ENCODE peak calls at places on chromosomes 13 and 19, in seven cellular contexts. One of them, this sample, is unnamed. For H3K9me2, the result is how much of the 10 kb centered on the place peaks cover.

GRCh38 chr13:75250526-75251183 is 231.3 kb downstream of the TBC1D4 start:
- DNase-seq in PC-3: no peak
- DNase-seq in MM.1S: no peak
- DNase-seq in OCI-LY7: no peak
- DNase-seq in HCT116: no peak
- DNase-seq in GM23338: no peak
- DNase-seq in SK-N-SH: no peak
- DNase-seq in this sample: peak

GRCh38 chr13:99154064-99154463 is 46.6 kb upstream of the UBAC2 start:
- DNase-seq in PC-3: no peak
- DNase-seq in MM.1S: no peak
- DNase-seq in OCI-LY7: no peak
- DNase-seq in HCT116: no peak
- DNase-seq in GM23338: no peak
- DNase-seq in SK-N-SH: no peak
- DNase-seq in this sample: no peak

GRCh38 chr13:112448621-112449544 is 72.7 kb downstream of the SPACA7 start:
- DNase-seq in PC-3: no peak
- DNase-seq in MM.1S: no peak
- DNase-seq in OCI-LY7: no peak
- DNase-seq in HCT116: no peak
- DNase-seq in GM23338: no peak
- DNase-seq in SK-N-SH: peak
- DNase-seq in this sample: no peak

GRCh38 chr19:44807652-44808462 is 1.0 kb upstream of the BCAM start:
- DNase-seq in PC-3: peak
- DNase-seq in MM.1S: no peak
- DNase-seq in OCI-LY7: peak
- DNase-seq in HCT116: peak
- DNase-seq in GM23338: peak
- DNase-seq in SK-N-SH: peak
- DNase-seq in this sample: peak

GRCh38 chr13:110525328-110526319 is 35.9 kb downstream of the RAB20 start:
- DNase-seq in PC-3: no peak
- DNase-seq in MM.1S: peak
- DNase-seq in OCI-LY7: peak
- DNase-seq in HCT116: no peak
- DNase-seq in GM23338: no peak
- DNase-seq in SK-N-SH: no peak
- DNase-seq in this sample: no peak

GRCh38 chr13:46721054-46721453 is 75.9 kb downstream of the ESD start:
- DNase-seq in PC-3: peak
- DNase-seq in MM.1S: peak
- DNase-seq in OCI-LY7: peak
- DNase-seq in HCT116: peak
- DNase-seq in GM23338: peak
- DNase-seq in SK-N-SH: peak
- DNase-seq in this sample: peak

GRCh38 chr19:45507864-45508680 is 793 bp downstream of the VASP start:
- DNase-seq in PC-3: no peak
- DNase-seq in MM.1S: no peak
- DNase-seq in OCI-LY7: peak
- DNase-seq in HCT116: no peak
- DNase-seq in GM23338: peak
- DNase-seq in SK-N-SH: no peak
- DNase-seq in this sample: peak

GRCh38 chr13:109175666-109176065 is 546.3 kb downstream of the MYO16 start:
- DNase-seq in PC-3: no peak
- DNase-seq in MM.1S: no peak
- DNase-seq in OCI-LY7: no peak
- DNase-seq in HCT116: no peak
- DNase-seq in GM23338: no peak
- DNase-seq in SK-N-SH: no peak
- DNase-seq in this sample: no peak

GRCh38 chr13:65473199-65473598 is 1756.9 kb downstream of the PCDH9 start:
- DNase-seq in PC-3: no peak
- DNase-seq in MM.1S: no peak
- DNase-seq in OCI-LY7: no peak
- DNase-seq in HCT116: no peak
- DNase-seq in GM23338: no peak
- DNase-seq in SK-N-SH: no peak
- DNase-seq in this sample: no peak

GRCh38 chr13:73579574-73580274 is 520.9 kb downstream of the KLF5 start:
- DNase-seq in PC-3: no peak
- DNase-seq in MM.1S: no peak
- DNase-seq in OCI-LY7: no peak
- DNase-seq in HCT116: no peak
- DNase-seq in GM23338: no peak
- DNase-seq in SK-N-SH: no peak
- DNase-seq in this sample: no peak

GRCh38 chr19:44499559-44499958 is 763 bp downstream of the ZNF180 start:
- DNase-seq in PC-3: no peak
- DNase-seq in MM.1S: no peak
- DNase-seq in OCI-LY7: no peak
- DNase-seq in HCT116: no peak
- DNase-seq in GM23338: peak
- DNase-seq in SK-N-SH: no peak
- DNase-seq in this sample: no peak

GRCh38 chr13:87129602-87130300 is 541.4 kb upstream of the SLITRK5 start:
- DNase-seq in PC-3: peak
- DNase-seq in MM.1S: no peak
- DNase-seq in OCI-LY7: no peak
- DNase-seq in HCT116: no peak
- DNase-seq in GM23338: no peak
- DNase-seq in SK-N-SH: no peak
- DNase-seq in this sample: peak

GRCh38 chr19:44092108-44092507 is 2.1 kb upstream of the ZNF224 start:
- DNase-seq in PC-3: no peak
- DNase-seq in MM.1S: no peak
- DNase-seq in OCI-LY7: no peak
- DNase-seq in HCT116: no peak
- DNase-seq in GM23338: no peak
- DNase-seq in SK-N-SH: no peak
- DNase-seq in this sample: no peak

GRCh38 chr13:27005976-27006518 is 165.6 kb downstream of the USP12 start:
- DNase-seq in PC-3: no peak
- DNase-seq in MM.1S: no peak
- DNase-seq in OCI-LY7: no peak
- DNase-seq in HCT116: no peak
- DNase-seq in GM23338: no peak
- DNase-seq in SK-N-SH: no peak
- DNase-seq in this sample: no peak

GRCh38 chr19:10808937-10809655 is 26.9 kb downstream of the TMED1 start:
- DNase-seq in PC-3: peak
- DNase-seq in MM.1S: no peak
- DNase-seq in OCI-LY7: no peak
- DNase-seq in HCT116: peak
- DNase-seq in GM23338: no peak
- DNase-seq in SK-N-SH: no peak
- DNase-seq in this sample: peak

GRCh38 chr13:89458456-89458855 is 1787.3 kb downstream of the SLITRK5 start:
- DNase-seq in PC-3: no peak
- DNase-seq in MM.1S: no peak
- DNase-seq in OCI-LY7: no peak
- DNase-seq in HCT116: no peak
- DNase-seq in GM23338: no peak
- DNase-seq in SK-N-SH: no peak
- DNase-seq in this sample: no peak

GRCh38 chr13:101649490-101650126 is 197.1 kb downstream of the ITGBL1 start:
- DNase-seq in PC-3: peak
- DNase-seq in MM.1S: no peak
- DNase-seq in OCI-LY7: no peak
- DNase-seq in HCT116: no peak
- DNase-seq in GM23338: no peak
- DNase-seq in SK-N-SH: no peak
- DNase-seq in this sample: peak

GRCh38 chr13:21998279-21998678 is 327.4 kb downstream of the FGF9 start:
- DNase-seq in PC-3: no peak
- DNase-seq in MM.1S: no peak
- DNase-seq in OCI-LY7: no peak
- DNase-seq in HCT116: no peak
- DNase-seq in GM23338: peak
- DNase-seq in SK-N-SH: no peak
- DNase-seq in this sample: no peak

GRCh38 chr13:110358381-110358780 is 51.3 kb downstream of the COL4A2 start:
- DNase-seq in PC-3: no peak
- DNase-seq in MM.1S: no peak
- DNase-seq in OCI-LY7: no peak
- DNase-seq in HCT116: no peak
- DNase-seq in GM23338: no peak
- DNase-seq in SK-N-SH: no peak
- DNase-seq in this sample: no peak

GRCh38 chr13:79530270-79530669 is 49.3 kb downstream of the NDFIP2 start:
- DNase-seq in PC-3: no peak
- DNase-seq in MM.1S: no peak
- DNase-seq in OCI-LY7: no peak
- DNase-seq in HCT116: no peak
- DNase-seq in GM23338: no peak
- DNase-seq in SK-N-SH: no peak
- DNase-seq in this sample: no peak

GRCh38 chr19:40219721-40220276 is 1.6 kb upstream of the TTC9B start:
- DNase-seq in PC-3: peak
- DNase-seq in MM.1S: no peak
- DNase-seq in OCI-LY7: no peak
- DNase-seq in HCT116: peak
- DNase-seq in GM23338: no peak
- DNase-seq in SK-N-SH: no peak
- DNase-seq in this sample: peak

GRCh38 chr19:13996928-13997636 is 9.0 kb downstream of the RFX1 start:
- DNase-seq in PC-3: no peak
- DNase-seq in MM.1S: no peak
- DNase-seq in OCI-LY7: no peak
- DNase-seq in HCT116: no peak
- DNase-seq in GM23338: no peak
- DNase-seq in SK-N-SH: no peak
- DNase-seq in this sample: no peak

GRCh38 chr13:40672310-40673060 is 6.0 kb upstream of the FOXO1 start:
- DNase-seq in PC-3: peak
- DNase-seq in MM.1S: no peak
- DNase-seq in OCI-LY7: no peak
- DNase-seq in HCT116: peak
- DNase-seq in GM23338: peak
- DNase-seq in SK-N-SH: peak
- DNase-seq in this sample: peak

GRCh38 chr13:96967248-96967745 is 27.0 kb downstream of the OXGR1 start:
- DNase-seq in PC-3: peak
- DNase-seq in MM.1S: peak
- DNase-seq in OCI-LY7: peak
- DNase-seq in HCT116: peak
- DNase-seq in GM23338: peak
- DNase-seq in SK-N-SH: no peak
- DNase-seq in this sample: peak

GRCh38 chr19:51719251-51719901 is 4.4 kb downstream of the HAS1 start:
- DNase-seq in PC-3: no peak
- DNase-seq in MM.1S: no peak
- DNase-seq in OCI-LY7: no peak
- DNase-seq in HCT116: no peak
- DNase-seq in GM23338: peak
- DNase-seq in SK-N-SH: no peak
- DNase-seq in this sample: no peak

GRCh38 chr13:113083402-113084061 is 22.1 kb upstream of the F7 start:
- DNase-seq in PC-3: peak
- DNase-seq in MM.1S: no peak
- DNase-seq in OCI-LY7: no peak
- DNase-seq in HCT116: peak
- DNase-seq in GM23338: no peak
- DNase-seq in SK-N-SH: no peak
- DNase-seq in this sample: peak

DNA sequence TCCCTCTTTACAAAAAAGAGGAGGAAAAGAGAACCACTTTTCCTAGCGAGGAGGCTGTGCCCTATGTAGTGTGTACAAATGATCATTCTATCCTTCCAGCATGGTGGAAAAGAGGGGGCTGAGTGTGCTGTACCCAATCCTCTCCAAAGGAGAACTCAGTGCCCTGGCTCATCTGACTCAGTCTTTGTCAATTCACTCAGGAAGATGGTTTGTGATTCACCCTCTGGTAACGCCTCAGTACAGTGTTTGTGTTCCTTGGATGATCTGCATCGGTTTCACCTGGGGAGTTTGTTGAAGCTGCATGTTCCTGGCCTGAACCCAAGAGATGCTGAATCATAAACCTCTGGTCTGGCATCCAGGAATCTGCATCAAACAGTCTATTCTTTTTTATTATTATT is 18.3 kb upstream of the ENOX1 start:
- DNase-seq in PC-3: peak
- DNase-seq in MM.1S: no peak
- DNase-seq in OCI-LY7: no peak
- DNase-seq in HCT116: peak
- DNase-seq in GM23338: peak
- DNase-seq in SK-N-SH: peak
- DNase-seq in this sample: peak
- TF ChIP-seq EZH2phosphoT487 in PC-3: no peak
- TF ChIP-seq EZH2phosphoT487 in MM.1S: no peak
- TF ChIP-seq EZH2phosphoT487 in OCI-LY7: no peak
- TF ChIP-seq EZH2phosphoT487 in HCT116: no peak
- TF ChIP-seq EZH2phosphoT487 in GM23338: no peak
- TF ChIP-seq EZH2phosphoT487 in SK-N-SH: no peak
- TF ChIP-seq EZH2phosphoT487 in this sample: no peak

GRCh38 chr19:55550321-55550650 is 4.9 kb upstream of the SBK3 start:
- DNase-seq in PC-3: no peak
- DNase-seq in MM.1S: no peak
- DNase-seq in OCI-LY7: no peak
- DNase-seq in HCT116: no peak
- DNase-seq in GM23338: peak
- DNase-seq in SK-N-SH: no peak
- DNase-seq in this sample: no peak
- H2AFZ ChIP-seq in PC-3: peak
- H2AFZ ChIP-seq in MM.1S: no peak
- H2AFZ ChIP-seq in OCI-LY7: peak
- H2AFZ ChIP-seq in HCT116: peak
- H2AFZ ChIP-seq in GM23338: peak
- H2AFZ ChIP-seq in SK-N-SH: peak
- H2AFZ ChIP-seq in this sample: peak

GRCh38 chr19:33770107-33770506 is 26.6 kb upstream of the KCTD15 start:
- DNase-seq in PC-3: no peak
- DNase-seq in MM.1S: no peak
- DNase-seq in OCI-LY7: no peak
- DNase-seq in HCT116: no peak
- DNase-seq in GM23338: no peak
- DNase-seq in SK-N-SH: no peak
- DNase-seq in this sample: no peak
- H3K9me2 ChIP-seq in PC-3: under half
- H3K9me2 ChIP-seq in MM.1S: under half
- H3K9me2 ChIP-seq in OCI-LY7: under half
- H3K9me2 ChIP-seq in HCT116: under half
- H3K9me2 ChIP-seq in GM23338: under half
- H3K9me2 ChIP-seq in SK-N-SH: under half
- H3K9me2 ChIP-seq in this sample: under half

DNA sequence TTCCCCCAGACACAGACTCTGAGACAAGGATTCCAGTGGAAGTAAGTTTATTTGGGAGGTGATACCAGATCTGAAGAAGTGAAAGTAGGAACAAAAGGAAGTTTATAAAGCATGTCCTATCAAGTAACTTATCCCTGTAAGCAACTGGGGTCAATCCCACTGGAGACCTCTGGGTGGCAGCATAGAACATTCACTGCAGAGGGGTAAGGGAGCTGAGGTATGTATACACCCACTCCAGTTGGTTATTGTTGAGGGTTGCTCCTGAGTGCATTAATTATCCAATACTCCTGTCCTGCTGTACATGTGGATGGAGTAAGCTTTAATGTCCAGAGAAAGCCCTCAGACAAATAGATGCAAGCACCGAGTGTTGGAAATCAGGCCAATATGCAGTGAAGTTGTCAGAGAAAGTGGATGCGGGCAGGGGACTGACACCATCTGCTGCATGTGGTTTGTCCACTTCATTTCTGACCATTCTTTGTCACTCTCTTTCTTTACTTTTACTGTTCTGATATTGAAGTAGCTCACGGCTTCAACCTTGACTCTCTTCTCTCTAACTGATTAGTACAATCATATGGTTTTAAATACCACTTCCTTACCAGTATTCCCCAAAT is 46.7 kb downstream of the NOTCH3 start:
- DNase-seq in PC-3: peak
- DNase-seq in MM.1S: peak
- DNase-seq in OCI-LY7: peak
- DNase-seq in HCT116: peak
- DNase-seq in GM23338: peak
- DNase-seq in SK-N-SH: peak
- DNase-seq in this sample: peak
- TF ChIP-seq EZH2phosphoT487 in PC-3: no peak
- TF ChIP-seq EZH2phosphoT487 in MM.1S: no peak
- TF ChIP-seq EZH2phosphoT487 in OCI-LY7: no peak
- TF ChIP-seq EZH2phosphoT487 in HCT116: no peak
- TF ChIP-seq EZH2phosphoT487 in GM23338: no peak
- TF ChIP-seq EZH2phosphoT487 in SK-N-SH: no peak
- TF ChIP-seq EZH2phosphoT487 in this sample: no peak